ENCODE peak calls at places on chromosomes 6 and 20, in five cellular contexts. Q is A549, G is fibroblast of lung, I is right cardiac atrium, R is adrenal gland. F is an unnamed sample. For H3K4me1, the result is how much of the 10 kb centered on the place peaks cover.

GRCh38 chr6:26366504-26366903 is 1.5 kb downstream of the BTN3A2 start:
- DNase-seq in Q (no peak), G (peak), I (no peak), R (no peak), F (no peak)

GRCh38 chr6:68919537-68919936 is 284.5 kb downstream of the ADGRB3 start:
- DNase-seq in Q (no peak), G (no peak), I (no peak), R (no peak), F (no peak)

GRCh38 chr6:88499845-88500699 is 333.9 kb upstream of the CNR1 start:
- DNase-seq in Q (no peak), G (no peak), I (no peak), R (no peak), F (no peak)

GRCh38 chr6:125203395-125203794 is 49.8 kb downstream of the TPD52L1 start:
- DNase-seq in Q (no peak), G (no peak), I (no peak), R (no peak), F (no peak)

GRCh38 chr20:3932277-3933073 is 43.3 kb downstream of the PANK2 start:
- DNase-seq in Q (no peak), G (peak), I (no peak), R (no peak), F (no peak)

GRCh38 chr20:36339646-36340592 is 33.8 kb downstream of the DLGAP4 start:
- DNase-seq in Q (no peak), G (no peak), I (peak), R (no peak), F (no peak)

GRCh38 chr20:54103067-54103761 is 32.8 kb upstream of the BCAS1 start:
- DNase-seq in Q (no peak), G (peak), I (peak), R (peak), F (peak)

GRCh38 chr20:555933-556332 is 12.3 kb upstream of the CSNK2A1 start:
- DNase-seq in Q (no peak), G (no peak), I (peak), R (no peak), F (peak)

GRCh38 chr20:43559147-43559477 is 285 bp downstream of the SGK2 start:
- DNase-seq in Q (no peak), G (no peak), I (no peak), R (no peak), F (no peak)
- H3K4me3 ChIP-seq in Q (peak), G (no peak), I (no peak), R (no peak), F (no peak)

GRCh38 chr6:36822506-36823269 is 16.6 kb downstream of the CPNE5 start:
- DNase-seq in Q (no peak), G (no peak), I (peak), R (no peak), F (peak)

GRCh38 chr6:36825452-36825851 is 13.8 kb downstream of the CPNE5 start:
- DNase-seq in Q (no peak), G (no peak), I (no peak), R (no peak), F (peak)

GRCh38 chr6:36823421-36824096 is 15.7 kb downstream of the CPNE5 start:
- DNase-seq in Q (no peak), G (no peak), I (no peak), R (no peak), F (no peak)

GRCh38 chr6:36825996-36826395 is 13.2 kb downstream of the CPNE5 start:
- DNase-seq in Q (no peak), G (no peak), I (peak), R (no peak), F (no peak)

GRCh38 chr6:36824262-36824661 is 15.0 kb downstream of the CPNE5 start:
- DNase-seq in Q (no peak), G (no peak), I (no peak), R (no peak), F (no peak)
- H3K4me1 ChIP-seq in Q (under half), G (under half), I (under half), R (under half), F (under half)

GRCh38 chr20:56928007-56928406 is 298.9 kb downstream of the TFAP2C start:
- DNase-seq in Q (no peak), G (no peak), I (no peak), R (no peak), F (no peak)

GRCh38 chr20:56926501-56926900 is 297.4 kb downstream of the TFAP2C start:
- DNase-seq in Q (no peak), G (no peak), I (no peak), R (no peak), F (no peak)

GRCh38 chr20:56924976-56925695 is 296.0 kb downstream of the TFAP2C start:
- DNase-seq in Q (peak), G (no peak), I (no peak), R (no peak), F (peak)

GRCh38 chr20:56924316-56924975 is 295.3 kb downstream of the TFAP2C start:
- DNase-seq in Q (no peak), G (peak), I (no peak), R (no peak), F (no peak)

GRCh38 chr20:56925696-56926101 is 296.6 kb downstream of the TFAP2C start:
- DNase-seq in Q (no peak), G (no peak), I (no peak), R (no peak), F (no peak)
- H3K4me3 ChIP-seq in Q (peak), G (no peak), I (peak), R (no peak), F (no peak)

GRCh38 chr20:52405417-52405816 is 213.8 kb upstream of the ZFP64 start:
- DNase-seq in Q (no peak), G (peak), I (no peak), R (no peak), F (no peak)

GRCh38 chr20:52404676-52405075 is 213.1 kb upstream of the ZFP64 start:
- DNase-seq in Q (no peak), G (no peak), I (no peak), R (no peak), F (no peak)

GRCh38 chr20:52402950-52403349 is 211.4 kb upstream of the ZFP64 start:
- DNase-seq in Q (no peak), G (no peak), I (no peak), R (no peak), F (no peak)

GRCh38 chr20:52399352-52399751 is 207.8 kb upstream of the ZFP64 start:
- DNase-seq in Q (no peak), G (no peak), I (no peak), R (no peak), F (no peak)

DNA sequence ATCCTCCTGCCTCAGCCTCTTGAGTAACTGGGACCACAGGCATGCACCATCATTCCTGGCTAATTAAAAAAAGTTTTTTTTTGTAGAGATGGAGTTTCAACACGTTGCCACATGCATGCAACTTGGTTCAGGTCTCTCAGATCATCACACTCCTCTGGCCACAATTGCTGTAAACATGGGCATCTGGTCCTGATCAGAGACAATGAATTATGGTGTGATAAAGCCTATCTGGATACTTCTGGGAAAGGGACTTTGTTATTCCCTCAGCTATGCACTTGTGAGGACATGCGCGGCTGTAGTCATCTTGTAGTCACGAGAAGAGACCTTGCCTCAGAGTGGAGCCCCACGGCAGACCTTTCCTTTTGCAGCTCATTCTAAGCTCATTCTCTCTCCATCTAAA is 210.9 kb upstream of the ZFP64 start:
- DNase-seq in Q (no peak), G (no peak), I (no peak), R (no peak), F (no peak)
- H3K4me1 ChIP-seq in Q (under half), G (under half), I (under half), R (under half), F (under half)

DNA sequence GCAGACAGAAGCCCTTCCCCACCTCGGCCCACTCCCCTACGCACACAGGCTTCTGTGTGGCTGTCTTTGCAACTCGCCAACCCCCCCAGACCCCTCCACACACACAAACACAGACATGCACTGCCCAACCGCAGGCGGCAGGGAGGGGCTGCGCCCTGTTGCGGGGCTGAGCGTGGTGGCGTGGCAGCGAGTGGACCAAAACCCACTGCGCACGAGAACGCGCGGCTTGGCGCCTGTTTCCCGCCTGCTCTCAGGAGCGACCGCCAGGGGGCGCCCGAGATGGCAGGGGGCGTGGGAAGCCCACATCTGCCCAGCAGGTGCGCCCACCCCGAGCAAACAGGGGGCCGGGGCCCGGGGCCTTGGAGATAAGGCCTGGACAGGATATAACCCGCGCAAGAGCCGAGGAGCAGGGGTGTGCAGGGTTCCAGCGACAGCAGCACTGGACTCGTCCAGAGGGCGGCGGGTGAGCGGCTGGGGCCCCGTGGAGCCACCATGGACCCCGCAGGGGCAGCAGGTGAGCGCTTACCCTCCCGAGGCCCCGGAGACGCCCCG is at the start of gene RBPJL:
- DNase-seq in Q (no peak), G (no peak), I (peak), R (no peak), F (no peak)
- H3K4me3 ChIP-seq in Q (no peak), G (no peak), I (no peak), R (no peak), F (no peak)

GRCh38 chr6:20413826-20414225 is 12.1 kb downstream of the E2F3 start:
- DNase-seq in Q (no peak), G (no peak), I (no peak), R (no peak), F (no peak)

GRCh38 chr6:20416567-20417345 is 15.1 kb downstream of the E2F3 start:
- DNase-seq in Q (no peak), G (no peak), I (no peak), R (no peak), F (no peak)

GRCh38 chr6:20416063-20416454 is 14.4 kb downstream of the E2F3 start:
- DNase-seq in Q (no peak), G (no peak), I (no peak), R (no peak), F (no peak)

GRCh38 chr6:20414711-20415110 is 13.0 kb downstream of the E2F3 start:
- DNase-seq in Q (no peak), G (no peak), I (no peak), R (no peak), F (no peak)

GRCh38 chr6:20415304-20416062 is 13.8 kb downstream of the E2F3 start:
- DNase-seq in Q (no peak), G (no peak), I (no peak), R (no peak), F (no peak)
- H3K4me1 ChIP-seq in Q (under half), G (under half), I (under half), R (under half), F (under half)

GRCh38 chr6:21598662-21599061 is 5.1 kb downstream of the SOX4 start:
- DNase-seq in Q (no peak), G (peak), I (no peak), R (no peak), F (no peak)

GRCh38 chr6:21597706-21598273 is 4.2 kb downstream of the SOX4 start:
- DNase-seq in Q (no peak), G (peak), I (no peak), R (no peak), F (no peak)

GRCh38 chr6:21601341-21601740 is 7.8 kb downstream of the SOX4 start:
- DNase-seq in Q (no peak), G (no peak), I (no peak), R (no peak), F (no peak)

GRCh38 chr6:21597243-21597682 is 3.7 kb downstream of the SOX4 start:
- DNase-seq in Q (no peak), G (no peak), I (no peak), R (no peak), F (no peak)

DNA sequence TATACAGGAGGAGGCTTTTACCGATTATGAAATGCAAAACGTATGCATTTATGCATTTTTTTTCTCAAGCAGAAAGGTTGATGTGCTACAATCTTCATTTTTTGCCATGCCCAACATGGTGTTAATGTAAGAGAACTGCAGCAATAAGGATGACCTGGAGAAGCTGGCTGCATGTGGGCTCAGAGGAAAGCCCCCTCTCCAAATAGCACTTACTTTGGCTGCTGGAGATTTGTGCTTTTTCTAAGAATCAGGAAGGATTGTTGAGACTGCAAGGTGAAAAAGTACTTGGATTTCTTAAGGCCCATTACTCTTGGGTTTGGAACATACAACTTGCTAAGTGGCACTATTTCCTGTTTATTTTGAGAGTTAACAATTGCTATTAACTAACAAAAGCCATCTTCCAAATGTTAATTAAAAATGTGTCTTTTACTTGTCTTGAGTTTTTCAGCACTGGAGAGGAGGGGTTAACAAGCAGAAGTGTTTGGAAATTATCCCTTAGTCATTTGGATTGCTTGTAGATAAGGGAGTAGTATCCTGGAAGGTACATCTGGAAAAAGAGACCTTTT is 5.6 kb downstream of the SOX4 start:
- DNase-seq in Q (no peak), G (no peak), I (no peak), R (no peak), F (no peak)
- H3K4me3 ChIP-seq in Q (peak), G (no peak), I (no peak), R (no peak), F (peak)

DNA sequence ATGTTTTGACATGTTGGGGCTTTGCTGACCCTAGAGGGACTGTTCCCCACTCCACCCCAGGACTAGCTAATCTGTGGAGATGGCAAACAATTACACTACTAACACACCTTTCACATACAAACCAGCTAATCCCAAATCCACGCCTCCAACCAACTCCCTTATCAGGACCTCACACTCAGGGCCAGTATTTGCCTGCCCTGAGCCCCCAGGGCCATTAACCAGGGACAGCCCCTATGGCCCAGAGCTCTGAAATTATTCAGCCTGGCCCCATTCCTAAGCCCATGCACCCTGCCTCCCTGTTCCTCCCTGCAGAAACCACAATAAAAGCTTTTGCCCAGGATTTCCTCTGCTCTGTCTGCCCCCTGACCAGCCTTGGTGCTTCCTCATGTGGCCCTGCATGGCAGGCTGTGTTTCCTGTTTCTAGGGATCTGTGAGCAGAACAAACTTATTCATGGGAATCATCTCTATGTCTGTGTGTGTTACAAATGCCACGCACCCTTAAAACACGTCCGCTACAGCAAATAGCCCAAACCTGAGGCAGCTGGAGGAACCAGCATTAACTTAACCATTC is 121.2 kb downstream of the PXDC1 start:
- DNase-seq in Q (no peak), G (no peak), I (no peak), R (no peak), F (no peak)
- H3K4me1 ChIP-seq in Q (under half), G (under half), I (under half), R (under half), F (under half)

DNA sequence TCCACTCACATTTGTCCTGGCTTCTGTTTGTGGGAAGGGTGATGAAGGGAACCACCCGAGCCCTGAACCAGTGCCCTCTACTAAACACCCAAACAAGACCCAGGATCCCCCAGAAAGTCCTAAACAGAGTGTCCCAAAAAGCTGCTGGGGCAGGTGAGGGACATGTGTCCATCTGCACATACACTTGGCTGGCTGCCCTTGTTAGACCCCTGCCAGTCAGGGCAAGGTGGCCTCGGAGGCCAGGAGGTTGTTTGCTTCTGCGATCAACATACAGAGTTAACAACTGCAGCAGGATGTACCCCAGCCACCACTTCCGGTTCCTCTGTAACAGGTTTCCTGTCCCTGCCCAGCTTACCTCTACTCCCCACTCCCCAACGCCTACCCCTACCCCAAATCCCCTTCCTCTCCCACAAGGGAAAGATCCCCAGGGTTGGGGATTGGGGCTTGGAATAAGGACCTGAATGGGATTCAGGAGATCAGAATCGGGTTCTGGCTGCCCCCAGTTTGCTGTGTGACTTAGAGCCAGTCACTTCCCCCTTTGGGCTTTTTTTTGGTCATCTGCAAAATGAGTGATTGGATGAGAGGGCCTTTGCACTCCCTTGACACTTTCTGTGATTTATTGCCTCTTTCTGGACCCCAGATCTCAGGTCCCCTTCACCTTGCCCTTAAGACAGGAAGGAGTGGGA is 13.9 kb downstream of the DEF6 start:
- DNase-seq in Q (no peak), G (no peak), I (no peak), R (no peak), F (no peak)
- H3K4me3 ChIP-seq in Q (no peak), G (no peak), I (no peak), R (no peak), F (no peak)